ENCODE peak calls at places on chromosomes 4 and X, in five cellular contexts. G, C, K, L and O are unnamed samples.
A peak's percentile ranks its signal among the peaks of the same experiment; 100 is the strongest.

GRCh38 chr4:149135062-149135461 is 680.6 kb downstream of the IQCM start:
- DNase-seq in G (no peak), L (no peak), C (no peak), K (no peak), O (no peak)

GRCh38 chr4:52956691-52957090 is 94.6 kb downstream of the RASL11B start:
- DNase-seq in L (no peak), C (peak; percentile 29), K (no peak), G (no peak), O (no peak)

GRCh38 chrX:110082156-110082555 is 79.2 kb downstream of the TMEM164 start:
- DNase-seq in C (peak; percentile 97), L (no peak), G (peak; percentile 67), K (no peak), O (no peak)

GRCh38 chr4:94341468-94341867 is 1.2 kb downstream of the HPGDS start:
- DNase-seq in L (no peak), G (no peak), K (no peak), C (no peak), O (no peak)

GRCh38 chr4:115655626-115656025 is 542.2 kb upstream of the NDST4 start:
- DNase-seq in K (no peak), L (no peak), C (no peak), G (no peak), O (no peak)

GRCh38 chr4:163613375-163613774 is 118.9 kb downstream of the TMA16 start:
- DNase-seq in G (no peak), C (no peak), K (no peak), L (no peak), O (no peak)

GRCh38 chrX:21638311-21638710 is 19.8 kb downstream of the KLHL34 start:
- DNase-seq in C (peak; percentile 69), L (no peak), G (peak; percentile 47), K (no peak), O (no peak)

GRCh38 chr4:53004497-53005148 is 142.5 kb downstream of the RASL11B start:
- DNase-seq in L (no peak), G (no peak), K (no peak), C (no peak), O (no peak)

GRCh38 chr4:139762715-139763114 is 97.1 kb downstream of the MGST2 start:
- DNase-seq in L (no peak), C (no peak), G (no peak), K (no peak), O (no peak)

GRCh38 chrX:113512700-113513395 is 672.2 kb upstream of the AMOT start:
- DNase-seq in C (peak; percentile 86), L (no peak), G (peak; percentile 84), K (no peak), O (no peak)

GRCh38 chrX:2497961-2498780 is 2.6 kb downstream of the DHRSX start:
- DNase-seq in K (no peak), G (no peak), C (peak; percentile 43), L (no peak), O (no peak)

GRCh38 chr4:6405417-6405747 is 67.0 kb downstream of the PPP2R2C start:
- DNase-seq in L (no peak), K (peak; percentile 56), G (no peak), C (no peak), O (no peak)

GRCh38 chr4:39682133-39682532 is 15.8 kb upstream of the UBE2K start:
- DNase-seq in L (no peak), G (no peak), C (no peak), K (no peak), O (no peak)

GRCh38 chr4:17468638-17469221 is 43.2 kb downstream of the QDPR start:
- DNase-seq in C (peak; percentile 69), K (peak; percentile 70), L (no peak), G (peak; percentile 31), O (no peak)

GRCh38 chr4:84796388-84796787 is 170.1 kb downstream of the WDFY3 start:
- DNase-seq in C (no peak), K (peak; percentile 8), G (no peak), L (no peak), O (no peak)

GRCh38 chrX:154383359-154384283 is 4.5 kb downstream of the EMD start:
- DNase-seq in L (no peak), K (no peak), G (no peak), C (peak; percentile 38), O (no peak)

GRCh38 chr4:89619230-89619962 is 217.6 kb downstream of the SNCA start:
- DNase-seq in C (no peak), G (no peak), K (peak; percentile 8), L (no peak), O (no peak)

DNA sequence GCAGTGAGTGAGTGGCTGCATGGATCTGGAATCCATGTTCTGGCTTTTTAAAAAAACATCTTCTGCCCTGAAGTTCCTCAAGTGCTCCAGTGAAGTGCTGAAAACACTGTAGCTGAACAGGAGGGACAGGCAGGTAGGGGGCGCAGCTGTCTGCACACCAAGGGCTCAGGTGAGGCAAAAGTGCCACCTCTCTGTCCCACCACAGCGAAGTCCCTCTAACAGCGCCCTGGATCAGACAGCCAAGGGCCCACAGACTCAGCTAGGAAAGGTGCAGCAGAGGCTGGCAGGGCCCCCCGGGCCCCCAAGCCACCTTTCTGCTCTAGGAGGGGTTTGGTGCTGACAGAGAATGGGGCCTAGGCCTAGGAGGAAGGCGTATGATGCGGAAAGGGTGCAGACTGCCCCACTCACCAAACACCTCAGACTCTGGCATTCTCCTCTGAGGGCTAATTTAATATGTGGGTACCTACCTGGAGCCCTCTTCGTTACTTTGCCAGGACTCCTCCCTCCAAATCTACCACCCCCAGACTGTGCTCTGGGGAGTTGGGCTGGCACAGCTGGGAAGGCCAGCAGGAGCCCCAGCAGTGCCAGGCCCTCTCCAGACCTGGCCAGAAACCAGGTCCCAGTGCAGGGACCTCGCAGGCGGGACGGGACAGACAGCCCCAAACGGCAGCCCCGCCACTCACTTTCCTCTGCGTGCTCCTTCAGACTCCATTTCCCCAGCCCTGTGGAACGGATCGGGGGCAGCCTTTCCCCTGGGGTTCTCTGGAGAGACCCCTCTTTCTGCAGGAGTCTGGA is 73.7 kb downstream of the ENPP6 start:
- DNase-seq in L (no peak), G (peak; percentile 7), C (no peak), K (no peak), O (no peak)
- TF ChIP-seq CTCF in L (no peak), G (peak; percentile 37), C (no peak), K (peak; percentile 33), O (no peak)

GRCh38 chr4:13860126-13860525 is 232.6 kb upstream of the BOD1L1 start:
- DNase-seq in L (no peak), G (peak; percentile 7), K (peak; percentile 42), C (no peak), O (no peak)
- TF ChIP-seq CTCF in L (peak; percentile 33), G (peak; percentile 40), K (peak; percentile 52), C (no peak), O (no peak)

GRCh38 chrX:69161371-69161770 is 3.9 kb downstream of the PJA1 start:
- DNase-seq in K (no peak), L (no peak), G (no peak), C (no peak), O (no peak)

GRCh38 chrX:69165116-69165651 is at the start of gene PJA1:
- DNase-seq in L (peak; percentile 78), C (peak; percentile 54), K (peak; percentile 80), G (peak; percentile 53), O (peak; percentile 27)

GRCh38 chrX:69161786-69162349 is 3.4 kb downstream of the PJA1 start:
- DNase-seq in C (no peak), K (no peak), L (no peak), G (no peak), O (no peak)

GRCh38 chrX:69162466-69162865 is 2.8 kb downstream of the PJA1 start:
- DNase-seq in L (no peak), C (no peak), G (no peak), K (no peak), O (no peak)

DNA sequence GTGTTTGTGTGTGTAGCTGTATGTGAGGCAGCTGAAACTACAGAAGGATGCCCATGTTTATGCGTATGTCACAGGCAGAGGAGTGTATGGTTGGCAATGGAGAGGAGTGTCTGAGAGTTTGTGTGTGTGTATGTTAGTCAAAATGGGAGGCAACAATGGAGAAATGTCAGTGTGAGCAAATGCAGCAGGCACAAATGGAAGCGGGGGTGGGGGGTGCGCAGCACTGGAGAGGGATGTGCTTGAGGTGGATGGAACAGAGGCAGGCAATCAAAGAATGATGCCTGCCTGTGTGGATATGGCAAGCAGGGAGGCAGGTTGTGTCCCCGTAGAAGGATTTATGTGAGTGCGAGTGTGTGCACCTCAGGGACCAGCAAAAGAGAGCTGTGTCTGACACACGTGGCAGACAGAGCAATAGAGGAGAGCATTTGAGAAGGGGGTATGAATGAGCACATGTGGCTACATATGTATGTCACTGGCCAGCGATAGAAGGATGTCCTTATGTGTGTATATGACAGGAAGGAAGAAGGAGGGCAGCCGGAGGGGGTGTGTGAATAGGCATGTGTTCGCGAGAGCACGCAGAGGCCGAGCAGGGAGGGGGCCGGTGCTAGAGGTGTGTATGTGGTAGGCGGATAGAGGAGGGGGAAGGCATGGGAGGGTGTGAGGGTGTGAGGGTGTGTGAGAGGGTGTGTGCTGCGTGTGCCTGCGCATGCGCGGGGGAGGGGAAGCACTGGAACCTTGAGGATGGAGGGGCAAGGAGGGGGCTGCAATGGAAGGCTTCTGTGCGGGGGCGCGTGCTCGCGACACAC is 1.1 kb downstream of the PJA1 start:
- DNase-seq in G (no peak), L (no peak), K (no peak), C (no peak), O (no peak)
- TF ChIP-seq CTCF in G (no peak), L (no peak), K (no peak), C (no peak), O (no peak)

GRCh38 chr4:41749650-41750049 is 1.1 kb upstream of the PHOX2B start:
- DNase-seq in C (no peak), L (no peak), G (no peak), K (peak; percentile 45), O (no peak)

GRCh38 chr4:41750624-41751324 is 2.2 kb upstream of the PHOX2B start:
- DNase-seq in G (no peak), K (peak; percentile 58), L (no peak), C (no peak), O (no peak)

GRCh38 chr4:41750158-41750623 is 1.7 kb upstream of the PHOX2B start:
- DNase-seq in G (no peak), C (no peak), L (no peak), K (peak; percentile 51), O (no peak)

GRCh38 chr4:41752081-41752836 is 3.7 kb upstream of the PHOX2B start:
- DNase-seq in G (no peak), K (no peak), L (no peak), C (no peak), O (no peak)

GRCh38 chr4:41751325-41752061 is 3.0 kb upstream of the PHOX2B start:
- DNase-seq in G (no peak), L (no peak), C (no peak), K (peak; percentile 65), O (no peak)
- TF ChIP-seq CTCF in G (peak; percentile 32), L (no peak), C (no peak), K (peak; percentile 61), O (no peak)